ENCODE peak calls at places on chromosomes 11 and 22, in seven cellular contexts. One of them, this sample, is unnamed.

GRCh38 chr22:30866811-30867271 is 101.7 kb downstream of the MORC2 start:
- DNase-seq in H54: no peak
- DNase-seq in A549: peak; percentile 15
- DNase-seq in cardiac muscle cell: no peak
- DNase-seq in activated CD8-positive, alpha-beta memory T cell treated with anti-CD3 and anti-CD28 coated beads for 1 hour: no peak
- DNase-seq in activated CD4-positive, alpha-beta T cell treated with anti-CD3 and anti-CD28 coated beads, Interleukin-2, amount 50 U/mL, for 48 hours: no peak
- DNase-seq in HepG2: peak; percentile 31
- DNase-seq in this sample: no peak

GRCh38 chr11:65577756-65578109 is 1.9 kb downstream of the EHBP1L1 start:
- DNase-seq in H54: no peak
- DNase-seq in A549: no peak
- DNase-seq in cardiac muscle cell: no peak
- DNase-seq in activated CD8-positive, alpha-beta memory T cell treated with anti-CD3 and anti-CD28 coated beads for 1 hour: no peak
- DNase-seq in activated CD4-positive, alpha-beta T cell treated with anti-CD3 and anti-CD28 coated beads, Interleukin-2, amount 50 U/mL, for 48 hours: no peak
- DNase-seq in HepG2: no peak
- DNase-seq in this sample: no peak

GRCh38 chr22:24543679-24544243 is 11.2 kb downstream of the GUCD1 start:
- DNase-seq in H54: no peak
- DNase-seq in A549: no peak
- DNase-seq in cardiac muscle cell: no peak
- DNase-seq in activated CD8-positive, alpha-beta memory T cell treated with anti-CD3 and anti-CD28 coated beads for 1 hour: no peak
- DNase-seq in activated CD4-positive, alpha-beta T cell treated with anti-CD3 and anti-CD28 coated beads, Interleukin-2, amount 50 U/mL, for 48 hours: no peak
- DNase-seq in HepG2: no peak
- DNase-seq in this sample: no peak

GRCh38 chr11:47308050-47308823 is 38.3 kb downstream of the MADD start:
- DNase-seq in H54: no peak
- DNase-seq in A549: no peak
- DNase-seq in cardiac muscle cell: no peak
- DNase-seq in activated CD8-positive, alpha-beta memory T cell treated with anti-CD3 and anti-CD28 coated beads for 1 hour: no peak
- DNase-seq in activated CD4-positive, alpha-beta T cell treated with anti-CD3 and anti-CD28 coated beads, Interleukin-2, amount 50 U/mL, for 48 hours: no peak
- DNase-seq in HepG2: no peak
- DNase-seq in this sample: no peak

GRCh38 chr11:113256431-113257227 is 57.8 kb upstream of the TTC12 start:
- DNase-seq in H54: no peak
- DNase-seq in A549: no peak
- DNase-seq in cardiac muscle cell: peak; percentile 68
- DNase-seq in activated CD8-positive, alpha-beta memory T cell treated with anti-CD3 and anti-CD28 coated beads for 1 hour: no peak
- DNase-seq in activated CD4-positive, alpha-beta T cell treated with anti-CD3 and anti-CD28 coated beads, Interleukin-2, amount 50 U/mL, for 48 hours: no peak
- DNase-seq in HepG2: no peak
- DNase-seq in this sample: no peak

GRCh38 chr11:69493931-69494821 is 12.7 kb downstream of the LINC01488 start:
- DNase-seq in H54: no peak
- DNase-seq in A549: no peak
- DNase-seq in cardiac muscle cell: no peak
- DNase-seq in activated CD8-positive, alpha-beta memory T cell treated with anti-CD3 and anti-CD28 coated beads for 1 hour: no peak
- DNase-seq in activated CD4-positive, alpha-beta T cell treated with anti-CD3 and anti-CD28 coated beads, Interleukin-2, amount 50 U/mL, for 48 hours: no peak
- DNase-seq in HepG2: no peak
- DNase-seq in this sample: no peak

GRCh38 chr11:79259800-79260199 is 181.0 kb downstream of the TENM4 start:
- DNase-seq in H54: no peak
- DNase-seq in A549: peak; percentile 15
- DNase-seq in cardiac muscle cell: no peak
- DNase-seq in activated CD8-positive, alpha-beta memory T cell treated with anti-CD3 and anti-CD28 coated beads for 1 hour: no peak
- DNase-seq in activated CD4-positive, alpha-beta T cell treated with anti-CD3 and anti-CD28 coated beads, Interleukin-2, amount 50 U/mL, for 48 hours: no peak
- DNase-seq in HepG2: no peak
- DNase-seq in this sample: no peak

GRCh38 chr11:35584321-35584720 is 33.9 kb upstream of the FJX1 start:
- DNase-seq in H54: no peak
- DNase-seq in A549: no peak
- DNase-seq in cardiac muscle cell: no peak
- DNase-seq in activated CD8-positive, alpha-beta memory T cell treated with anti-CD3 and anti-CD28 coated beads for 1 hour: no peak
- DNase-seq in activated CD4-positive, alpha-beta T cell treated with anti-CD3 and anti-CD28 coated beads, Interleukin-2, amount 50 U/mL, for 48 hours: no peak
- DNase-seq in HepG2: no peak
- DNase-seq in this sample: peak; percentile 58

GRCh38 chr11:9385288-9385902 is 943 bp downstream of the IPO7 start:
- DNase-seq in H54: peak; percentile 34
- DNase-seq in A549: peak; percentile 43
- DNase-seq in cardiac muscle cell: no peak
- DNase-seq in activated CD8-positive, alpha-beta memory T cell treated with anti-CD3 and anti-CD28 coated beads for 1 hour: no peak
- DNase-seq in activated CD4-positive, alpha-beta T cell treated with anti-CD3 and anti-CD28 coated beads, Interleukin-2, amount 50 U/mL, for 48 hours: no peak
- DNase-seq in HepG2: peak; percentile 76
- DNase-seq in this sample: no peak

GRCh38 chr22:25386538-25386884 is 167.1 kb downstream of the CRYBB2 start:
- DNase-seq in H54: no peak
- DNase-seq in A549: no peak
- DNase-seq in cardiac muscle cell: no peak
- DNase-seq in activated CD8-positive, alpha-beta memory T cell treated with anti-CD3 and anti-CD28 coated beads for 1 hour: no peak
- DNase-seq in activated CD4-positive, alpha-beta T cell treated with anti-CD3 and anti-CD28 coated beads, Interleukin-2, amount 50 U/mL, for 48 hours: no peak
- DNase-seq in HepG2: no peak
- DNase-seq in this sample: no peak

GRCh38 chr22:31105282-31105929 is 2.0 kb downstream of the SELENOM start:
- DNase-seq in H54: no peak
- DNase-seq in A549: no peak
- DNase-seq in cardiac muscle cell: no peak
- DNase-seq in activated CD8-positive, alpha-beta memory T cell treated with anti-CD3 and anti-CD28 coated beads for 1 hour: no peak
- DNase-seq in activated CD4-positive, alpha-beta T cell treated with anti-CD3 and anti-CD28 coated beads, Interleukin-2, amount 50 U/mL, for 48 hours: no peak
- DNase-seq in HepG2: no peak
- DNase-seq in this sample: no peak

GRCh38 chr11:95599959-95600586 is 189.5 kb downstream of the FAM76B start:
- DNase-seq in H54: no peak
- DNase-seq in A549: no peak
- DNase-seq in cardiac muscle cell: no peak
- DNase-seq in activated CD8-positive, alpha-beta memory T cell treated with anti-CD3 and anti-CD28 coated beads for 1 hour: no peak
- DNase-seq in activated CD4-positive, alpha-beta T cell treated with anti-CD3 and anti-CD28 coated beads, Interleukin-2, amount 50 U/mL, for 48 hours: peak; percentile 31
- DNase-seq in HepG2: no peak
- DNase-seq in this sample: no peak

GRCh38 chr11:60170566-60170965 is 12.3 kb downstream of the MS4A6A start:
- DNase-seq in H54: no peak
- DNase-seq in A549: no peak
- DNase-seq in cardiac muscle cell: no peak
- DNase-seq in activated CD8-positive, alpha-beta memory T cell treated with anti-CD3 and anti-CD28 coated beads for 1 hour: no peak
- DNase-seq in activated CD4-positive, alpha-beta T cell treated with anti-CD3 and anti-CD28 coated beads, Interleukin-2, amount 50 U/mL, for 48 hours: no peak
- DNase-seq in HepG2: no peak
- DNase-seq in this sample: no peak

GRCh38 chr11:60897496-60897895 is 8.9 kb downstream of the PRPF19 start:
- DNase-seq in H54: no peak
- DNase-seq in A549: no peak
- DNase-seq in cardiac muscle cell: no peak
- DNase-seq in activated CD8-positive, alpha-beta memory T cell treated with anti-CD3 and anti-CD28 coated beads for 1 hour: no peak
- DNase-seq in activated CD4-positive, alpha-beta T cell treated with anti-CD3 and anti-CD28 coated beads, Interleukin-2, amount 50 U/mL, for 48 hours: no peak
- DNase-seq in HepG2: no peak
- DNase-seq in this sample: no peak

GRCh38 chr11:1348748-1349073 is 39.3 kb upstream of the TOLLIP start:
- DNase-seq in H54: no peak
- DNase-seq in A549: no peak
- DNase-seq in cardiac muscle cell: no peak
- DNase-seq in activated CD8-positive, alpha-beta memory T cell treated with anti-CD3 and anti-CD28 coated beads for 1 hour: no peak
- DNase-seq in activated CD4-positive, alpha-beta T cell treated with anti-CD3 and anti-CD28 coated beads, Interleukin-2, amount 50 U/mL, for 48 hours: no peak
- DNase-seq in HepG2: no peak
- DNase-seq in this sample: no peak

GRCh38 chr22:43889366-43890253 is 2.2 kb downstream of the PNPLA5 start:
- DNase-seq in H54: peak; percentile 26
- DNase-seq in A549: no peak
- DNase-seq in cardiac muscle cell: no peak
- DNase-seq in activated CD8-positive, alpha-beta memory T cell treated with anti-CD3 and anti-CD28 coated beads for 1 hour: no peak
- DNase-seq in activated CD4-positive, alpha-beta T cell treated with anti-CD3 and anti-CD28 coated beads, Interleukin-2, amount 50 U/mL, for 48 hours: no peak
- DNase-seq in HepG2: no peak
- DNase-seq in this sample: no peak

GRCh38 chr11:64724863-64725535 is 2.0 kb upstream of the NRXN2 start:
- DNase-seq in H54: no peak
- DNase-seq in A549: no peak
- DNase-seq in cardiac muscle cell: no peak
- DNase-seq in activated CD8-positive, alpha-beta memory T cell treated with anti-CD3 and anti-CD28 coated beads for 1 hour: no peak
- DNase-seq in activated CD4-positive, alpha-beta T cell treated with anti-CD3 and anti-CD28 coated beads, Interleukin-2, amount 50 U/mL, for 48 hours: no peak
- DNase-seq in HepG2: peak; percentile 56
- DNase-seq in this sample: no peak

GRCh38 chr11:92130432-92130831 is 94.2 kb upstream of the FAT3 start:
- DNase-seq in H54: no peak
- DNase-seq in A549: no peak
- DNase-seq in cardiac muscle cell: no peak
- DNase-seq in activated CD8-positive, alpha-beta memory T cell treated with anti-CD3 and anti-CD28 coated beads for 1 hour: no peak
- DNase-seq in activated CD4-positive, alpha-beta T cell treated with anti-CD3 and anti-CD28 coated beads, Interleukin-2, amount 50 U/mL, for 48 hours: no peak
- DNase-seq in HepG2: no peak
- DNase-seq in this sample: peak; percentile 5

GRCh38 chr22:42680648-42681047 is 31.5 kb upstream of the CYB5R3 start:
- DNase-seq in H54: peak; percentile 79
- DNase-seq in A549: peak; percentile 64
- DNase-seq in cardiac muscle cell: no peak
- DNase-seq in activated CD8-positive, alpha-beta memory T cell treated with anti-CD3 and anti-CD28 coated beads for 1 hour: no peak
- DNase-seq in activated CD4-positive, alpha-beta T cell treated with anti-CD3 and anti-CD28 coated beads, Interleukin-2, amount 50 U/mL, for 48 hours: peak; percentile 7
- DNase-seq in HepG2: no peak
- DNase-seq in this sample: peak; percentile 90

GRCh38 chr11:45076761-45077160 is 69.7 kb upstream of the PRDM11 start:
- DNase-seq in H54: no peak
- DNase-seq in A549: no peak
- DNase-seq in cardiac muscle cell: no peak
- DNase-seq in activated CD8-positive, alpha-beta memory T cell treated with anti-CD3 and anti-CD28 coated beads for 1 hour: no peak
- DNase-seq in activated CD4-positive, alpha-beta T cell treated with anti-CD3 and anti-CD28 coated beads, Interleukin-2, amount 50 U/mL, for 48 hours: no peak
- DNase-seq in HepG2: no peak
- DNase-seq in this sample: no peak

GRCh38 chr22:50684986-50685385 is 12.4 kb downstream of the SHANK3 start:
- DNase-seq in H54: no peak
- DNase-seq in A549: no peak
- DNase-seq in cardiac muscle cell: no peak
- DNase-seq in activated CD8-positive, alpha-beta memory T cell treated with anti-CD3 and anti-CD28 coated beads for 1 hour: no peak
- DNase-seq in activated CD4-positive, alpha-beta T cell treated with anti-CD3 and anti-CD28 coated beads, Interleukin-2, amount 50 U/mL, for 48 hours: no peak
- DNase-seq in HepG2: no peak
- DNase-seq in this sample: no peak

GRCh38 chr11:17543041-17543440 is 1.2 kb downstream of the USH1C start:
- DNase-seq in H54: no peak
- DNase-seq in A549: no peak
- DNase-seq in cardiac muscle cell: no peak
- DNase-seq in activated CD8-positive, alpha-beta memory T cell treated with anti-CD3 and anti-CD28 coated beads for 1 hour: no peak
- DNase-seq in activated CD4-positive, alpha-beta T cell treated with anti-CD3 and anti-CD28 coated beads, Interleukin-2, amount 50 U/mL, for 48 hours: no peak
- DNase-seq in HepG2: no peak
- DNase-seq in this sample: no peak

GRCh38 chr22:36192601-36193000 is 9.0 kb downstream of the APOL4 start:
- DNase-seq in H54: no peak
- DNase-seq in A549: no peak
- DNase-seq in cardiac muscle cell: no peak
- DNase-seq in activated CD8-positive, alpha-beta memory T cell treated with anti-CD3 and anti-CD28 coated beads for 1 hour: no peak
- DNase-seq in activated CD4-positive, alpha-beta T cell treated with anti-CD3 and anti-CD28 coated beads, Interleukin-2, amount 50 U/mL, for 48 hours: no peak
- DNase-seq in HepG2: no peak
- DNase-seq in this sample: no peak

GRCh38 chr11:67264886-67265632 is 1.2 kb upstream of the GRK2 start:
- DNase-seq in H54: no peak
- DNase-seq in A549: no peak
- DNase-seq in cardiac muscle cell: no peak
- DNase-seq in activated CD8-positive, alpha-beta memory T cell treated with anti-CD3 and anti-CD28 coated beads for 1 hour: no peak
- DNase-seq in activated CD4-positive, alpha-beta T cell treated with anti-CD3 and anti-CD28 coated beads, Interleukin-2, amount 50 U/mL, for 48 hours: peak; percentile 48
- DNase-seq in HepG2: no peak
- DNase-seq in this sample: no peak

GRCh38 chr11:122044086-122044485 is 71.9 kb downstream of the BLID start:
- DNase-seq in H54: no peak
- DNase-seq in A549: no peak
- DNase-seq in cardiac muscle cell: no peak
- DNase-seq in activated CD8-positive, alpha-beta memory T cell treated with anti-CD3 and anti-CD28 coated beads for 1 hour: no peak
- DNase-seq in activated CD4-positive, alpha-beta T cell treated with anti-CD3 and anti-CD28 coated beads, Interleukin-2, amount 50 U/mL, for 48 hours: no peak
- DNase-seq in HepG2: no peak
- DNase-seq in this sample: no peak

GRCh38 chr11:74311352-74311926 is at the start of gene P4HA3:
- DNase-seq in H54: no peak
- DNase-seq in A549: peak; percentile 77
- DNase-seq in cardiac muscle cell: peak; percentile 68
- DNase-seq in activated CD8-positive, alpha-beta memory T cell treated with anti-CD3 and anti-CD28 coated beads for 1 hour: peak; percentile 24
- DNase-seq in activated CD4-positive, alpha-beta T cell treated with anti-CD3 and anti-CD28 coated beads, Interleukin-2, amount 50 U/mL, for 48 hours: peak; percentile 66
- DNase-seq in HepG2: peak; percentile 13
- DNase-seq in this sample: no peak